ENCODE peak calls at places on chromosome 22, in six cellular contexts. N is gastrocnemius medialis; X is frontal cortex; V is Right ventricle myocardium superior; E is CD8-positive, alpha-beta memory T cell; F is colonic mucosa. S is an unnamed sample.

GRCh38 chr22:31866918-31867317 is 77.4 kb upstream of the YWHAH start:
- DNase-seq in V (no peak), X (no peak), F (no peak), E (no peak), N (no peak), S (no peak)

GRCh38 chr22:33167998-33168397 is 109.8 kb upstream of the SYN3 start:
- DNase-seq in F (no peak), N (no peak), X (no peak), E (no peak), V (no peak), S (no peak)

GRCh38 chr22:22787805-22788459 is 99.7 kb upstream of the IGLL5 start:
- DNase-seq in V (peak), F (peak), X (peak), N (no peak), E (peak), S (no peak)

GRCh38 chr22:48545976-48546375 is 1281.7 kb downstream of the BRD1 start:
- DNase-seq in X (no peak), F (no peak), E (no peak), N (no peak), V (no peak), S (no peak)

GRCh38 chr22:31650391-31650790 is 11.6 kb downstream of the PISD start:
- DNase-seq in E (no peak), N (no peak), F (no peak), X (no peak), V (no peak), S (no peak)

GRCh38 chr22:28426346-28427132 is 253.1 kb downstream of the TTC28 start:
- DNase-seq in N (no peak), V (no peak), E (no peak), F (no peak), X (no peak), S (no peak)

GRCh38 chr22:46198274-46198673 is 47.9 kb downstream of the PPARA start:
- DNase-seq in V (no peak), N (no peak), F (no peak), X (no peak), E (no peak), S (no peak)

GRCh38 chr22:41699264-41700104 is at the start of gene MEI1:
- DNase-seq in E (peak), X (peak), N (peak), F (peak), V (peak), S (peak)

GRCh38 chr22:49294656-49295464 is 532.8 kb downstream of the BRD1 start:
- DNase-seq in N (no peak), V (no peak), E (no peak), X (no peak), F (no peak), S (peak)

GRCh38 chr22:39175127-39176066 is 22.9 kb upstream of the CBX7 start:
- DNase-seq in V (no peak), E (no peak), N (no peak), X (no peak), F (peak), S (no peak)

GRCh38 chr22:42581762-42582716 is 28.3 kb downstream of the SERHL2 start:
- DNase-seq in N (peak), X (peak), E (peak), F (peak), V (peak), S (peak)

GRCh38 chr22:35766654-35767580 is 49.2 kb downstream of the APOL5 start:
- DNase-seq in N (no peak), E (no peak), X (no peak), V (no peak), F (no peak), S (no peak)

GRCh38 chr22:41395531-41396240 is 13.9 kb downstream of the TEF start:
- DNase-seq in V (no peak), F (no peak), X (no peak), N (no peak), E (no peak), S (no peak)

GRCh38 chr22:30821863-30822215 is 127.2 kb downstream of the OSBP2 start:
- DNase-seq in X (no peak), E (no peak), N (no peak), V (no peak), F (no peak), S (no peak)

GRCh38 chr22:37012262-37012904 is 6.9 kb downstream of the TST start:
- DNase-seq in F (peak), N (no peak), E (no peak), V (peak), X (no peak), S (no peak)

GRCh38 chr22:33188316-33188715 is 130.1 kb upstream of the SYN3 start:
- DNase-seq in X (no peak), N (no peak), E (no peak), F (no peak), V (no peak), S (no peak)

GRCh38 chr22:46131151-46131587 is 19.2 kb upstream of the PPARA start:
- DNase-seq in V (no peak), X (no peak), F (no peak), N (no peak), E (no peak), S (no peak)

GRCh38 chr22:49403102-49403501 is 424.6 kb downstream of the BRD1 start:
- DNase-seq in E (no peak), F (no peak), V (no peak), N (no peak), X (no peak), S (no peak)

GRCh38 chr22:40588726-40589125 is 47.8 kb downstream of the MRTFA start:
- DNase-seq in E (no peak), V (no peak), N (no peak), X (no peak), F (no peak), S (no peak)